ENCODE peak calls at places on chromosomes 5 and 9, in five cellular contexts. One of them, this sample, is unnamed. For H3K27me3 and H3K4me1, the result is how much of the 10 kb centered on the place peaks cover.

GRCh38 chr5:177458912-177459350 is 12.3 kb downstream of the PRR7 start:
- DNase-seq in GM23248: peak
- DNase-seq in pancreas: no peak
- DNase-seq in RWPE2: no peak
- DNase-seq in CD4-positive, CD25-positive, alpha-beta regulatory T cell: no peak
- DNase-seq in this sample: no peak

GRCh38 chr9:107309271-107309670 is 26.2 kb downstream of the RAD23B start:
- DNase-seq in GM23248: no peak
- DNase-seq in pancreas: no peak
- DNase-seq in RWPE2: no peak
- DNase-seq in CD4-positive, CD25-positive, alpha-beta regulatory T cell: peak
- DNase-seq in this sample: no peak

GRCh38 chr5:111697215-111697614 is 59.8 kb downstream of the NREP start:
- DNase-seq in GM23248: no peak
- DNase-seq in pancreas: no peak
- DNase-seq in RWPE2: no peak
- DNase-seq in CD4-positive, CD25-positive, alpha-beta regulatory T cell: no peak
- DNase-seq in this sample: no peak

GRCh38 chr9:123265833-123266232 is 2.6 kb downstream of the STRBP start:
- DNase-seq in GM23248: no peak
- DNase-seq in pancreas: no peak
- DNase-seq in RWPE2: no peak
- DNase-seq in CD4-positive, CD25-positive, alpha-beta regulatory T cell: no peak
- DNase-seq in this sample: no peak

GRCh38 chr5:132283423-132284043 is 10.7 kb upstream of the SLC22A4 start:
- DNase-seq in GM23248: peak
- DNase-seq in pancreas: peak
- DNase-seq in RWPE2: no peak
- DNase-seq in CD4-positive, CD25-positive, alpha-beta regulatory T cell: no peak
- DNase-seq in this sample: peak

GRCh38 chr9:69744688-69745380 is 15.0 kb downstream of the PTAR1 start:
- DNase-seq in GM23248: peak
- DNase-seq in pancreas: no peak
- DNase-seq in RWPE2: no peak
- DNase-seq in CD4-positive, CD25-positive, alpha-beta regulatory T cell: no peak
- DNase-seq in this sample: no peak

GRCh38 chr9:76292246-76292645 is 102.0 kb downstream of the RFK start:
- DNase-seq in GM23248: peak
- DNase-seq in pancreas: no peak
- DNase-seq in RWPE2: no peak
- DNase-seq in CD4-positive, CD25-positive, alpha-beta regulatory T cell: no peak
- DNase-seq in this sample: no peak

GRCh38 chr5:147472669-147473131 is 37.2 kb downstream of the DPYSL3 start:
- DNase-seq in GM23248: no peak
- DNase-seq in pancreas: no peak
- DNase-seq in RWPE2: no peak
- DNase-seq in CD4-positive, CD25-positive, alpha-beta regulatory T cell: no peak
- DNase-seq in this sample: no peak

GRCh38 chr9:14269911-14270310 is 44.0 kb downstream of the NFIB start:
- DNase-seq in GM23248: no peak
- DNase-seq in pancreas: no peak
- DNase-seq in RWPE2: no peak
- DNase-seq in CD4-positive, CD25-positive, alpha-beta regulatory T cell: no peak
- DNase-seq in this sample: no peak

GRCh38 chr9:120925535-120926396 is 830 bp downstream of the TRAF1 start:
- DNase-seq in GM23248: peak
- DNase-seq in pancreas: no peak
- DNase-seq in RWPE2: no peak
- DNase-seq in CD4-positive, CD25-positive, alpha-beta regulatory T cell: peak
- DNase-seq in this sample: no peak

GRCh38 chr5:2906302-2907090 is 155.0 kb upstream of the IRX2 start:
- DNase-seq in GM23248: no peak
- DNase-seq in pancreas: no peak
- DNase-seq in RWPE2: no peak
- DNase-seq in CD4-positive, CD25-positive, alpha-beta regulatory T cell: no peak
- DNase-seq in this sample: no peak

GRCh38 chr5:14873790-14874189 is 2.2 kb upstream of the ANKH start:
- DNase-seq in GM23248: no peak
- DNase-seq in pancreas: no peak
- DNase-seq in RWPE2: no peak
- DNase-seq in CD4-positive, CD25-positive, alpha-beta regulatory T cell: no peak
- DNase-seq in this sample: no peak

GRCh38 chr9:136564379-136564988 is 18.6 kb upstream of the NOTCH1 start:
- DNase-seq in GM23248: peak
- DNase-seq in pancreas: no peak
- DNase-seq in RWPE2: no peak
- DNase-seq in CD4-positive, CD25-positive, alpha-beta regulatory T cell: no peak
- DNase-seq in this sample: peak

GRCh38 chr9:136050266-136050705 is 44.8 kb downstream of the NACC2 start:
- DNase-seq in GM23248: no peak
- DNase-seq in pancreas: peak
- DNase-seq in RWPE2: no peak
- DNase-seq in CD4-positive, CD25-positive, alpha-beta regulatory T cell: no peak
- DNase-seq in this sample: no peak

GRCh38 chr9:122085260-122085659 is 7.8 kb downstream of the TTLL11 start:
- DNase-seq in GM23248: no peak
- DNase-seq in pancreas: no peak
- DNase-seq in RWPE2: no peak
- DNase-seq in CD4-positive, CD25-positive, alpha-beta regulatory T cell: no peak
- DNase-seq in this sample: no peak

GRCh38 chr9:2492161-2492560 is 129.4 kb upstream of the VLDLR start:
- DNase-seq in GM23248: no peak
- DNase-seq in pancreas: no peak
- DNase-seq in RWPE2: no peak
- DNase-seq in CD4-positive, CD25-positive, alpha-beta regulatory T cell: no peak
- DNase-seq in this sample: no peak

GRCh38 chr5:110476164-110476563 is 250.3 kb downstream of the TMEM232 start:
- DNase-seq in GM23248: no peak
- DNase-seq in pancreas: no peak
- DNase-seq in RWPE2: no peak
- DNase-seq in CD4-positive, CD25-positive, alpha-beta regulatory T cell: no peak
- DNase-seq in this sample: no peak

GRCh38 chr9:5453004-5453403 is 2.7 kb downstream of the CD274 start:
- DNase-seq in GM23248: no peak
- DNase-seq in pancreas: no peak
- DNase-seq in RWPE2: no peak
- DNase-seq in CD4-positive, CD25-positive, alpha-beta regulatory T cell: no peak
- DNase-seq in this sample: no peak

GRCh38 chr9:24498632-24499031 is 47.1 kb downstream of the IZUMO3 start:
- DNase-seq in GM23248: no peak
- DNase-seq in pancreas: no peak
- DNase-seq in RWPE2: no peak
- DNase-seq in CD4-positive, CD25-positive, alpha-beta regulatory T cell: no peak
- DNase-seq in this sample: no peak

GRCh38 chr5:10538789-10539684 is 24.8 kb upstream of the ANKRD33B start:
- DNase-seq in GM23248: no peak
- DNase-seq in pancreas: no peak
- DNase-seq in RWPE2: peak
- DNase-seq in CD4-positive, CD25-positive, alpha-beta regulatory T cell: no peak
- DNase-seq in this sample: peak

GRCh38 chr5:122741681-122742080 is 33.2 kb upstream of the SNX2 start:
- DNase-seq in GM23248: peak
- DNase-seq in pancreas: no peak
- DNase-seq in RWPE2: no peak
- DNase-seq in CD4-positive, CD25-positive, alpha-beta regulatory T cell: no peak
- DNase-seq in this sample: no peak

GRCh38 chr9:93306081-93306480 is 122.1 kb downstream of the WNK2 start:
- DNase-seq in GM23248: no peak
- DNase-seq in pancreas: no peak
- DNase-seq in RWPE2: no peak
- DNase-seq in CD4-positive, CD25-positive, alpha-beta regulatory T cell: no peak
- DNase-seq in this sample: peak

GRCh38 chr5:129905467-129906176 is 1.4 kb downstream of the CHSY3 start:
- DNase-seq in GM23248: peak
- DNase-seq in pancreas: no peak
- DNase-seq in RWPE2: peak
- DNase-seq in CD4-positive, CD25-positive, alpha-beta regulatory T cell: no peak
- DNase-seq in this sample: peak

GRCh38 chr9:136721339-136722092 is 9.1 kb downstream of the DIPK1B start:
- DNase-seq in GM23248: peak
- DNase-seq in pancreas: no peak
- DNase-seq in RWPE2: no peak
- DNase-seq in CD4-positive, CD25-positive, alpha-beta regulatory T cell: no peak
- DNase-seq in this sample: no peak

GRCh38 chr5:139635606-139636206 is 12.4 kb upstream of the CXXC5 start:
- DNase-seq in GM23248: peak
- DNase-seq in pancreas: peak
- DNase-seq in RWPE2: peak
- DNase-seq in CD4-positive, CD25-positive, alpha-beta regulatory T cell: no peak
- DNase-seq in this sample: peak

GRCh38 chr5:61120534-61120933 is 41.7 kb downstream of the SMIM15 start:
- DNase-seq in GM23248: peak
- DNase-seq in pancreas: no peak
- DNase-seq in RWPE2: no peak
- DNase-seq in CD4-positive, CD25-positive, alpha-beta regulatory T cell: no peak
- DNase-seq in this sample: no peak

GRCh38 chr5:91150189-91150588 is 232.9 kb downstream of the ARRDC3 start:
- DNase-seq in GM23248: peak
- DNase-seq in pancreas: no peak
- DNase-seq in RWPE2: no peak
- DNase-seq in CD4-positive, CD25-positive, alpha-beta regulatory T cell: no peak
- DNase-seq in this sample: no peak

GRCh38 chr5:155126573-155126972 is 113.0 kb downstream of the KIF4B start:
- DNase-seq in GM23248: no peak
- DNase-seq in pancreas: no peak
- DNase-seq in RWPE2: no peak
- DNase-seq in CD4-positive, CD25-positive, alpha-beta regulatory T cell: no peak
- DNase-seq in this sample: no peak

GRCh38 chr5:155125696-155126095 is 112.1 kb downstream of the KIF4B start:
- DNase-seq in GM23248: no peak
- DNase-seq in pancreas: no peak
- DNase-seq in RWPE2: no peak
- DNase-seq in CD4-positive, CD25-positive, alpha-beta regulatory T cell: no peak
- DNase-seq in this sample: no peak

GRCh38 chr5:155129513-155129880 is 115.9 kb downstream of the KIF4B start:
- DNase-seq in GM23248: no peak
- DNase-seq in pancreas: no peak
- DNase-seq in RWPE2: no peak
- DNase-seq in CD4-positive, CD25-positive, alpha-beta regulatory T cell: no peak
- DNase-seq in this sample: no peak

GRCh38 chr5:155127552-155127951 is 114.0 kb downstream of the KIF4B start:
- DNase-seq in GM23248: no peak
- DNase-seq in pancreas: no peak
- DNase-seq in RWPE2: no peak
- DNase-seq in CD4-positive, CD25-positive, alpha-beta regulatory T cell: no peak
- DNase-seq in this sample: no peak

GRCh38 chr5:155128786-155129512 is 115.4 kb downstream of the KIF4B start:
- DNase-seq in GM23248: peak
- DNase-seq in pancreas: no peak
- DNase-seq in RWPE2: no peak
- DNase-seq in CD4-positive, CD25-positive, alpha-beta regulatory T cell: no peak
- DNase-seq in this sample: no peak
- H3K27me3 ChIP-seq in GM23248: under half
- H3K27me3 ChIP-seq in pancreas: under half
- H3K27me3 ChIP-seq in RWPE2: under half
- H3K27me3 ChIP-seq in CD4-positive, CD25-positive, alpha-beta regulatory T cell: under half
- H3K27me3 ChIP-seq in this sample: under half

GRCh38 chr9:34653131-34653530 is 1.1 kb downstream of the IL11RA start:
- DNase-seq in GM23248: peak
- DNase-seq in pancreas: no peak
- DNase-seq in RWPE2: no peak
- DNase-seq in CD4-positive, CD25-positive, alpha-beta regulatory T cell: no peak
- DNase-seq in this sample: no peak

GRCh38 chr9:34652608-34653007 is 623 bp downstream of the IL11RA start:
- DNase-seq in GM23248: peak
- DNase-seq in pancreas: no peak
- DNase-seq in RWPE2: no peak
- DNase-seq in CD4-positive, CD25-positive, alpha-beta regulatory T cell: no peak
- DNase-seq in this sample: peak

GRCh38 chr9:34650816-34651215 is 1.2 kb upstream of the IL11RA start:
- DNase-seq in GM23248: no peak
- DNase-seq in pancreas: no peak
- DNase-seq in RWPE2: no peak
- DNase-seq in CD4-positive, CD25-positive, alpha-beta regulatory T cell: no peak
- DNase-seq in this sample: peak

GRCh38 chr9:34651876-34652602 is at the start of gene IL11RA:
- DNase-seq in GM23248: peak
- DNase-seq in pancreas: peak
- DNase-seq in RWPE2: peak
- DNase-seq in CD4-positive, CD25-positive, alpha-beta regulatory T cell: no peak
- DNase-seq in this sample: peak

DNA sequence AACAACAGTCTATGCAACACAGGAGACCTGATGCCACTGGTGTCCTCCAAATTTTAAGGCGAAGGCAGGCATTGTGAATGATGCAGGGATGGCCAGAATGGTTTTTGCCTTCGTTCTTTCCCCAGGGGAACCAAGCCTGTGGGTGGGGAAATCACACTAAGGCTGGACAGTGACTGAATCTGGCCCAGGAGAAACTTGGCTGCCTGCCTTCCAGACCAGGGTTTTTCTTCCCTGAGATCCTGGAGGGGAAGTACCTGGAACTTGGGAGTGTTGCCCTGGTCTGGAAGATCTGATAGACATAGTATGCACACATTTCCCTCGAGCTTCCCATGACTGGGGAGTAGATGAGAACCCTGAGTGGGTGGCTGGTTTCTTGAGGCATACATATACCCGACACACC is 699 bp upstream of the IL11RA start:
- DNase-seq in GM23248: peak
- DNase-seq in pancreas: no peak
- DNase-seq in RWPE2: no peak
- DNase-seq in CD4-positive, CD25-positive, alpha-beta regulatory T cell: no peak
- DNase-seq in this sample: peak
- H3K4me3 ChIP-seq in GM23248: peak
- H3K4me3 ChIP-seq in pancreas: peak
- H3K4me3 ChIP-seq in RWPE2: peak
- H3K4me3 ChIP-seq in CD4-positive, CD25-positive, alpha-beta regulatory T cell: no peak
- H3K4me3 ChIP-seq in this sample: no peak

GRCh38 chr9:99266136-99267023 is 44.3 kb downstream of the SEC61B start:
- DNase-seq in GM23248: peak
- DNase-seq in pancreas: peak
- DNase-seq in RWPE2: no peak
- DNase-seq in CD4-positive, CD25-positive, alpha-beta regulatory T cell: peak
- DNase-seq in this sample: peak
- H3K4me1 ChIP-seq in GM23248: under half
- H3K4me1 ChIP-seq in pancreas: under half
- H3K4me1 ChIP-seq in RWPE2: under half
- H3K4me1 ChIP-seq in CD4-positive, CD25-positive, alpha-beta regulatory T cell: under half
- H3K4me1 ChIP-seq in this sample: under half

DNA sequence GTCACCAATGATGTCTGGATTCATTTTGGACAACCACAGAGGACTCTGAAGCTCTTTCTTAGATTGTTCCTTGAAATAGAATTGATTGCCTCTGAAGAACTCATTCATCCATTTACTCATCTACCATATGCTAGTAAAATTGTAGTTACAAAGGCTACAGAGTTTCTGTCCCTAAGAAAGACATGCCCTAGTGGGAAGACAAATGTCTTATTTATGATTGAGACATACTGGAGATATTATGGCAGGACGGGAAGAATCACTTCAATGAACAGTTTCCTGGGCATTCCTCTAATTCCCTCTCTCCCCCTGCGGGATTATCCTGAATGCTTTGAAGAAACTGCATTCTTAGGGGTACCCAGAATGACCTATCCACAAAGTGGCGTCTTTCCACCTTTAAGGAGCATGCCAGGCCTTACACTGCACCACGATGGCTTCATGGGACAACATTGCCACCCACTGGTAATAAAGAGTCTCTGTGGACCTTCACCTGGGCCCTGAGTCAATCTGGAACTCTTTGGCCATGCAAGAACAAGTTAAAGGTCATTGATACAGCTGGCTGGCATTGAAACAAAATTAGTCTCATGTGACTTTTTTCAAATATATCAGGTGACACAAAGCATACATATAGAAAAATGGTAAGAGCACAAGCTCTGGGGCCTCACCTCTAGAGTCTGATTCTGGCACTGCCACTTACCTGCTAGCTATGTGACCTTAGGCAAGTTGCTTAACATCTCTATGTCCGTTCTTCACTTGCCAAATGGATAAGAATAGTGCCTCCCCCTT is 32.1 kb downstream of the ANKRD55 start:
- DNase-seq in GM23248: peak
- DNase-seq in pancreas: peak
- DNase-seq in RWPE2: no peak
- DNase-seq in CD4-positive, CD25-positive, alpha-beta regulatory T cell: peak
- DNase-seq in this sample: peak
- H3K27me3 ChIP-seq in GM23248: under half
- H3K27me3 ChIP-seq in pancreas: under half
- H3K27me3 ChIP-seq in RWPE2: under half
- H3K27me3 ChIP-seq in CD4-positive, CD25-positive, alpha-beta regulatory T cell: under half
- H3K27me3 ChIP-seq in this sample: under half

This sample was measured in testis.